ENCODE peak calls at places on chromosomes 16 and 17, in six cellular contexts. H is dorsolateral prefrontal cortex, L is transverse colon, P is amniotic stem cell, U is left ventricle myocardium inferior, G is T follicular helper cell. M is an unnamed sample.

GRCh38 chr16:77585379-77585778 is 136.9 kb upstream of the NUDT7 start:
- DNase-seq in H (no peak), P (no peak), G (no peak), U (no peak), L (no peak), M (no peak)

GRCh38 chr17:12613566-12613965 is 52.1 kb upstream of the MYOCD start:
- DNase-seq in U (no peak), L (no peak), H (no peak), G (no peak), P (peak), M (no peak)

GRCh38 chr17:74960739-74961342 is 11.7 kb downstream of the HID1 start:
- DNase-seq in P (no peak), L (peak), U (no peak), G (no peak), H (no peak), M (peak)

GRCh38 chr17:41421116-41421515 is 3.3 kb downstream of the KRT37 start:
- DNase-seq in P (no peak), L (no peak), H (no peak), G (no peak), U (no peak), M (no peak)

GRCh38 chr16:56389554-56389953 is 35.8 kb downstream of the AMFR start:
- DNase-seq in P (no peak), L (no peak), U (no peak), H (no peak), G (no peak), M (no peak)

GRCh38 chr16:24141917-24142316 is 114.2 kb upstream of the CACNG3 start:
- DNase-seq in L (no peak), U (no peak), P (no peak), G (no peak), H (no peak), M (no peak)

GRCh38 chr16:84813141-84813933 is 6.4 kb upstream of the CRISPLD2 start:
- DNase-seq in H (no peak), G (no peak), P (no peak), U (no peak), L (no peak), M (no peak)

GRCh38 chr17:51820252-51820651 is 338.3 kb downstream of the CA10 start:
- DNase-seq in P (no peak), U (no peak), L (no peak), H (no peak), G (no peak), M (no peak)

GRCh38 chr17:8041249-8041928 is 2.5 kb downstream of the ALOX15B start:
- DNase-seq in U (no peak), L (peak), G (peak), H (peak), P (no peak), M (no peak)

GRCh38 chr16:8655184-8655717 is 19.2 kb upstream of the ABAT start:
- DNase-seq in U (no peak), H (peak), L (peak), P (no peak), G (no peak), M (no peak)

GRCh38 chr16:23401142-23401541 is 51.8 kb downstream of the COG7 start:
- DNase-seq in G (no peak), H (no peak), L (no peak), P (no peak), U (no peak), M (no peak)

GRCh38 chr16:51184702-51185433 is 33.8 kb upstream of the SALL1 start:
- DNase-seq in G (no peak), L (no peak), H (no peak), U (no peak), P (no peak), M (no peak)

GRCh38 chr17:11487469-11487868 is 110.8 kb upstream of the DNAH9 start:
- DNase-seq in P (no peak), U (no peak), H (no peak), L (no peak), G (no peak), M (no peak)

GRCh38 chr16:72129976-72130656 is 36.5 kb downstream of the DHX38 start:
- DNase-seq in U (no peak), G (no peak), P (no peak), L (no peak), H (no peak), M (no peak)

GRCh38 chr17:19006698-19007097 is 2.1 kb upstream of the FAM83G start:
- DNase-seq in P (no peak), G (no peak), L (no peak), U (no peak), H (no peak), M (no peak)

GRCh38 chr17:7839199-7839889 is 5.3 kb downstream of the KDM6B start:
- DNase-seq in U (no peak), P (no peak), G (no peak), L (peak), H (no peak), M (no peak)

GRCh38 chr17:81387235-81388060 is 7.8 kb upstream of the BAHCC1 start:
- DNase-seq in P (no peak), L (peak), H (no peak), U (peak), G (no peak), M (no peak)

GRCh38 chr17:19237389-19238166 is 412 bp downstream of the EPN2 start:
- DNase-seq in U (peak), P (no peak), H (no peak), L (peak), G (peak), M (peak)

GRCh38 chr16:85170066-85171003 is 58.1 kb upstream of the CIBAR2 start:
- DNase-seq in G (no peak), U (no peak), P (no peak), H (no peak), L (no peak), M (no peak)

GRCh38 chr16:87380403-87380802 is 3.2 kb downstream of the FBXO31 start:
- DNase-seq in P (no peak), H (no peak), G (no peak), L (no peak), U (peak), M (no peak)

GRCh38 chr16:22075043-22075757 is 17.1 kb upstream of the VWA3A start:
- DNase-seq in P (no peak), L (no peak), G (no peak), H (no peak), U (no peak), M (no peak)

GRCh38 chr16:48162839-48163410 is 7.1 kb upstream of the ABCC12 start:
- DNase-seq in P (no peak), G (no peak), L (no peak), U (no peak), H (no peak), M (no peak)

GRCh38 chr17:1040216-1040600 is 43.3 kb downstream of the TIMM22 start:
- DNase-seq in U (no peak), L (no peak), G (no peak), H (no peak), P (no peak), M (no peak)

GRCh38 chr17:21351366-21352065 is 24.6 kb upstream of the KCNJ12 start:
- DNase-seq in U (no peak), G (no peak), H (no peak), P (no peak), L (peak), M (no peak)

GRCh38 chr17:416293-417206 is 63.9 kb upstream of the RPH3AL start:
- DNase-seq in U (no peak), G (peak), H (no peak), P (no peak), L (peak), M (peak)

GRCh38 chr17:68301438-68301959 is 10.2 kb downstream of the ARSG start:
- DNase-seq in L (no peak), G (no peak), P (no peak), H (no peak), U (no peak), M (no peak)

GRCh38 chr16:9256196-9256595 is 164.8 kb downstream of the HAPSTR1 start:
- DNase-seq in U (peak), G (no peak), H (no peak), L (peak), P (no peak), M (no peak)

GRCh38 chr17:81057079-81057730 is 22.3 kb downstream of the BAIAP2 start:
- DNase-seq in H (peak), P (no peak), G (no peak), L (peak), U (peak), M (no peak)

GRCh38 chr17:64218066-64218465 is 45.0 kb downstream of the TEX2 start:
- DNase-seq in H (no peak), U (no peak), G (no peak), L (no peak), P (no peak), M (no peak)

GRCh38 chr16:49928176-49928892 is 72.4 kb upstream of the ZNF423 start:
- DNase-seq in P (no peak), L (no peak), U (no peak), G (no peak), H (no peak), M (no peak)

GRCh38 chr16:89919535-89920406 is 1.1 kb downstream of the MC1R start:
- DNase-seq in P (no peak), L (no peak), G (no peak), U (no peak), H (no peak), M (no peak)

GRCh38 chr16:87847785-87848675 is 21.3 kb downstream of the SLC7A5 start:
- DNase-seq in P (no peak), H (peak), L (peak), U (no peak), G (no peak), M (no peak)

GRCh38 chr16:67961551-67961957 is 6.9 kb downstream of the SLC12A4 start:
- DNase-seq in L (peak), H (no peak), U (no peak), P (no peak), G (no peak), M (no peak)

GRCh38 chr17:35666070-35666469 is 65.4 kb upstream of the RASL10B start:
- DNase-seq in U (no peak), H (no peak), G (no peak), L (no peak), P (no peak), M (no peak)

GRCh38 chr17:74658620-74659019 is 35.1 kb upstream of the CD300E start:
- DNase-seq in P (no peak), H (no peak), G (no peak), L (no peak), U (no peak), M (no peak)

M was measured in effector CD4-positive, alpha-beta T cell.